ENCODE peak calls at places on chromosomes 1 and 21, in six cellular contexts. O is Kasumi-1, R is T-helper 17 cell, A is BE2C, T is T-helper 2 cell, Y is mesothelial cell of epicardium. L is an unnamed sample.

GRCh38 chr21:34792504-34793089 is 123.8 kb downstream of the CLIC6 start:
- DNase-seq in R (no peak), A (no peak), Y (no peak), T (no peak), O (peak), L (no peak)

GRCh38 chr1:147567594-147568381 is 26.5 kb downstream of the BCL9 start:
- DNase-seq in T (no peak), Y (no peak), R (no peak), O (no peak), A (no peak), L (no peak)

GRCh38 chr1:62040450-62040849 is 154.2 kb upstream of the L1TD1 start:
- DNase-seq in T (no peak), O (no peak), A (no peak), Y (no peak), R (no peak), L (no peak)

GRCh38 chr21:28883931-28884330 is 108.7 kb downstream of the LTN1 start:
- DNase-seq in A (no peak), Y (no peak), T (no peak), R (no peak), O (no peak), L (no peak)

GRCh38 chr1:86695400-86695799 is 9.0 kb upstream of the SH3GLB1 start:
- DNase-seq in Y (no peak), O (no peak), A (no peak), T (no peak), R (no peak), L (no peak)

GRCh38 chr1:6273380-6273891 is 12.5 kb upstream of the GPR153 start:
- DNase-seq in T (no peak), R (no peak), A (no peak), O (no peak), Y (no peak), L (no peak)

GRCh38 chr21:30567617-30568016 is 6.5 kb upstream of the KRTAP19-7 start:
- DNase-seq in Y (no peak), R (no peak), T (no peak), A (no peak), O (no peak), L (no peak)

GRCh38 chr1:224432141-224432540 is 2.5 kb downstream of the WDR26 start:
- DNase-seq in O (peak), Y (no peak), R (no peak), T (no peak), A (no peak), L (no peak)

GRCh38 chr1:19582318-19582717 is 61.8 kb upstream of the NBL1 start:
- DNase-seq in Y (no peak), R (peak), A (peak), O (peak), T (peak), L (no peak)

GRCh38 chr1:61337471-61337870 is 255.1 kb downstream of the NFIA start:
- DNase-seq in Y (no peak), T (no peak), R (no peak), O (no peak), A (no peak), L (no peak)

GRCh38 chr1:25566186-25566729 is 22.9 kb downstream of the LDLRAP1 start:
- DNase-seq in A (no peak), O (no peak), Y (no peak), T (no peak), R (no peak), L (no peak)

GRCh38 chr1:164821648-164822047 is 262.7 kb downstream of the PBX1 start:
- DNase-seq in A (no peak), O (no peak), R (no peak), Y (no peak), T (no peak), L (no peak)

GRCh38 chr1:45895406-45895805 is 92.0 kb downstream of the MAST2 start:
- DNase-seq in T (no peak), O (no peak), A (no peak), Y (no peak), R (no peak), L (no peak)

GRCh38 chr21:44294391-44295162 is 5.3 kb upstream of the PFKL start:
- DNase-seq in T (no peak), Y (no peak), O (no peak), R (no peak), A (no peak), L (no peak)

GRCh38 chr1:199173356-199173755 is 534.5 kb downstream of the PTPRC start:
- DNase-seq in A (no peak), R (no peak), T (no peak), Y (no peak), O (peak), L (no peak)

GRCh38 chr1:119737040-119737682 is 25.4 kb downstream of the PHGDH start:
- DNase-seq in R (no peak), O (no peak), T (no peak), Y (no peak), A (no peak), L (no peak)

GRCh38 chr1:15018767-15019166 is 134.8 kb upstream of the TMEM51 start:
- DNase-seq in Y (no peak), R (no peak), O (no peak), T (no peak), A (no peak), L (no peak)

GRCh38 chr1:2646837-2647236 is 14.0 kb upstream of the MMEL1 start:
- DNase-seq in Y (no peak), T (no peak), A (no peak), O (no peak), R (no peak), L (no peak)

GRCh38 chr1:152367436-152367835 is 7.6 kb upstream of the FLG2 start:
- DNase-seq in Y (no peak), A (no peak), R (no peak), T (no peak), O (no peak), L (no peak)

GRCh38 chr1:76465030-76465429 is 390.5 kb downstream of the ST6GALNAC3 start:
- DNase-seq in O (no peak), A (no peak), T (no peak), Y (no peak), R (no peak), L (no peak)

GRCh38 chr1:29145739-29146437 is 22.2 kb upstream of the TMEM200B start:
- DNase-seq in A (no peak), O (no peak), Y (no peak), R (no peak), T (no peak), L (no peak)

GRCh38 chr1:222654849-222655248 is 37.0 kb downstream of the MIA3 start:
- DNase-seq in O (peak), A (no peak), Y (no peak), R (peak), T (peak), L (no peak)

L was measured in osteocyte.